ENCODE peak calls at places on chromosome 6, in eight cellular contexts. W, N, U, V, L, M, S and T are unnamed samples.

GRCh38 chr6:87155920-87156600 is 695 bp downstream of the ZNF292 start:
- DNase-seq in W (peak; percentile 4), N (no peak), U (peak; percentile 71), V (peak; percentile 35), L (no peak), M (peak; percentile 33), S (peak; percentile 66), T (peak; percentile 53)

GRCh38 chr6:99186417-99186816 is 163.1 kb downstream of the FAXC start:
- DNase-seq in W (no peak), N (no peak), U (no peak), V (no peak), L (no peak), M (no peak), S (no peak), T (no peak)

GRCh38 chr6:101776919-101777350 is 383.4 kb downstream of the GRIK2 start:
- DNase-seq in W (no peak), N (peak; percentile 38), U (no peak), V (no peak), L (no peak), M (no peak), S (no peak), T (no peak)

GRCh38 chr6:17389274-17389847 is 4.0 kb upstream of the CAP2 start:
- DNase-seq in W (no peak), N (no peak), U (peak; percentile 85), V (peak; percentile 47), L (no peak), M (no peak), S (no peak), T (no peak)

GRCh38 chr6:139841794-139842215 is 467.4 kb upstream of the CITED2 start:
- DNase-seq in W (no peak), N (no peak), U (no peak), V (no peak), L (no peak), M (no peak), S (no peak), T (no peak)

GRCh38 chr6:7541175-7542064 is at the start of gene DSP:
- DNase-seq in W (no peak), N (peak; percentile 66), U (peak; percentile 67), V (peak; percentile 75), L (peak; percentile 38), M (no peak), S (peak; percentile 45), T (peak; percentile 93)

GRCh38 chr6:21666200-21666671 is 72.7 kb downstream of the SOX4 start:
- DNase-seq in W (no peak), N (peak; percentile 51), U (peak; percentile 3), V (no peak), L (no peak), M (no peak), S (no peak), T (no peak)

GRCh38 chr6:72363844-72364740 is 257.8 kb upstream of the KCNQ5 start:
- DNase-seq in W (peak; percentile 90), N (no peak), U (peak; percentile 98), V (peak; percentile 69), L (no peak), M (no peak), S (peak; percentile 90), T (no peak)

GRCh38 chr6:159106627-159107241 is 61.9 kb upstream of the TAGAP start:
- DNase-seq in W (peak; percentile 54), N (peak; percentile 97), U (peak; percentile 40), V (peak; percentile 52), L (peak; percentile 49), M (peak; percentile 80), S (peak; percentile 41), T (peak; percentile 71)

GRCh38 chr6:45835725-45836437 is 179.8 kb downstream of the CLIC5 start:
- DNase-seq in W (no peak), N (no peak), U (no peak), V (no peak), L (no peak), M (no peak), S (no peak), T (no peak)

GRCh38 chr6:153129873-153130514 is 1.1 kb downstream of the RGS17 start:
- DNase-seq in W (no peak), N (no peak), U (peak; percentile 25), V (peak; percentile 38), L (peak; percentile 37), M (no peak), S (peak; percentile 5), T (no peak)

GRCh38 chr6:137218473-137218916 is 690 bp downstream of the IFNGR1 start:
- DNase-seq in W (no peak), N (no peak), U (peak; percentile 94), V (peak; percentile 37), L (peak; percentile 24), M (no peak), S (peak; percentile 40), T (peak; percentile 62)

GRCh38 chr6:3847521-3847920 is 1.7 kb upstream of the FAM50B start:
- DNase-seq in W (no peak), N (no peak), U (no peak), V (no peak), L (no peak), M (no peak), S (no peak), T (peak; percentile 21)

GRCh38 chr6:170147832-170148708 is 142.8 kb downstream of the DLL1 start:
- DNase-seq in W (no peak), N (no peak), U (no peak), V (no peak), L (no peak), M (no peak), S (no peak), T (no peak)